ENCODE peak calls at places on chromosomes 11 and 22, in seven cellular contexts. One of them, this sample, is unnamed.

GRCh38 chr11:120431633-120432032 is 79.9 kb upstream of the GRIK4 start:
- DNase-seq in SK-N-SH: peak
- DNase-seq in HepG2: peak
- DNase-seq in HCT116: peak
- DNase-seq in H1: no peak
- DNase-seq in IMR-90: peak
- DNase-seq in K562: peak
- DNase-seq in this sample: no peak

GRCh38 chr11:78168539-78169477 is 19.6 kb downstream of the KCTD21 start:
- DNase-seq in HCT116: no peak
- DNase-seq in H1: no peak
- DNase-seq in IMR-90: peak
- DNase-seq in SK-N-SH: peak
- DNase-seq in HepG2: peak
- DNase-seq in K562: no peak
- DNase-seq in this sample: no peak

GRCh38 chr22:23251445-23252093 is 71.3 kb downstream of the BCR start:
- DNase-seq in K562: peak
- DNase-seq in HCT116: peak
- DNase-seq in IMR-90: peak
- DNase-seq in SK-N-SH: no peak
- DNase-seq in HepG2: peak
- DNase-seq in H1: no peak
- DNase-seq in this sample: no peak

GRCh38 chr22:38724926-38725571 is 19.3 kb downstream of the GTPBP1 start:
- DNase-seq in SK-N-SH: peak
- DNase-seq in K562: peak
- DNase-seq in H1: no peak
- DNase-seq in IMR-90: peak
- DNase-seq in HepG2: peak
- DNase-seq in HCT116: no peak
- DNase-seq in this sample: no peak

GRCh38 chr11:26618441-26618840 is 46.4 kb upstream of the MUC15 start:
- DNase-seq in IMR-90: no peak
- DNase-seq in SK-N-SH: peak
- DNase-seq in HepG2: no peak
- DNase-seq in HCT116: no peak
- DNase-seq in H1: no peak
- DNase-seq in K562: no peak
- DNase-seq in this sample: no peak

GRCh38 chr11:116694017-116694725 is 78.6 kb downstream of the BUD13 start:
- DNase-seq in HCT116: no peak
- DNase-seq in K562: no peak
- DNase-seq in H1: no peak
- DNase-seq in SK-N-SH: peak
- DNase-seq in IMR-90: no peak
- DNase-seq in HepG2: no peak
- DNase-seq in this sample: no peak

GRCh38 chr11:122863704-122864326 is 18.7 kb upstream of the JHY start:
- DNase-seq in SK-N-SH: peak
- DNase-seq in HepG2: no peak
- DNase-seq in IMR-90: peak
- DNase-seq in HCT116: peak
- DNase-seq in H1: no peak
- DNase-seq in K562: peak
- DNase-seq in this sample: no peak

GRCh38 chr11:130136107-130136506 is 23.5 kb upstream of the ST14 start:
- DNase-seq in H1: no peak
- DNase-seq in HCT116: no peak
- DNase-seq in K562: no peak
- DNase-seq in HepG2: no peak
- DNase-seq in SK-N-SH: no peak
- DNase-seq in IMR-90: no peak
- DNase-seq in this sample: no peak

GRCh38 chr22:46935506-46936377 is 173.3 kb downstream of the TBC1D22A start:
- DNase-seq in SK-N-SH: no peak
- DNase-seq in H1: no peak
- DNase-seq in HCT116: no peak
- DNase-seq in K562: peak
- DNase-seq in HepG2: peak
- DNase-seq in IMR-90: no peak
- DNase-seq in this sample: no peak

GRCh38 chr22:27387561-27387960 is 414.0 kb downstream of the MN1 start:
- DNase-seq in HCT116: no peak
- DNase-seq in IMR-90: no peak
- DNase-seq in SK-N-SH: no peak
- DNase-seq in K562: no peak
- DNase-seq in HepG2: no peak
- DNase-seq in H1: no peak
- DNase-seq in this sample: no peak
- TF ChIP-seq RAD21 in HCT116: no peak
- TF ChIP-seq RAD21 in IMR-90: no peak
- TF ChIP-seq RAD21 in SK-N-SH: no peak
- TF ChIP-seq RAD21 in K562: no peak
- TF ChIP-seq RAD21 in HepG2: no peak
- TF ChIP-seq RAD21 in H1: no peak
- TF ChIP-seq RAD21 in this sample: no peak

DNA sequence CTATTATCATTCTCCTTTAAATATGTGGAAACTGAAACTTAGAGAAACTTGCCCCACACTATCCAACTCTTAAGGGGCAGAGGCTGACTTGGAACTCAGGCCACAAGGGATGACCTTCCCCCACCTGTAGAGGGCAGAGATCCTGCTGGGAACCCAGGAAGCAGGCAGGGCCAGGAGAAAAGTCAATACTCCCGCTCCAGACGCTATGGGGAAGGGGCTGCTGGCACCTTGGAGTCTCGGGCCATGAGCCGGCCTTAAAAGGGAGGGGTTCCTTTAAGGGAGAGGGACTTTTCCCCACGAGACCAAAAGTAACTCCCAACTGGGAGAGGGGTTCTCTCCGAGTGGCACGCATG is 620 bp upstream of the ANO5 start:
- DNase-seq in K562: peak
- DNase-seq in HCT116: no peak
- DNase-seq in HepG2: peak
- DNase-seq in IMR-90: no peak
- DNase-seq in SK-N-SH: peak
- DNase-seq in H1: peak
- DNase-seq in this sample: no peak
- H2AFZ ChIP-seq in K562: peak
- H2AFZ ChIP-seq in HCT116: peak
- H2AFZ ChIP-seq in HepG2: peak
- H2AFZ ChIP-seq in IMR-90: peak
- H2AFZ ChIP-seq in SK-N-SH: peak
- H2AFZ ChIP-seq in H1: peak
- H2AFZ ChIP-seq in this sample: peak

DNA sequence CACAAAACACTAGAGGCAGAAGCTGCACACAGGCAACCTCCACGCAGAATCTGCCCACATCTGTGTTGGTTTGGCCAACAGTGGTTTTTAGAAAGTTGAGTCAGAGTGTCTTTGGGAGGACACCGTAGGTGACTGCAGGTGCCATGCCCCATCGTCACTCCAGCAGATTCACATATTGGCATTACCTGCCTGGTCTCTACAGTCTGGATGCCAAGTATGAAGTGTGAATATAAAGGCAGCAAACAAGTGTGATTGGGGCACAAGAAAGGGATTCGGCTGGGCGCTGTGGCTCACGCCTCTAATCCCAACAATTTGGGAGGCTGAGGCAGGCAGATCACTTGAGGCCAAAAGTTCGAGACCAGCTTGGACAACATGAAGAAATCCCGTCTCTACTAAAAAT is 11.0 kb upstream of the FXYD2 start:
- DNase-seq in K562: no peak
- DNase-seq in H1: no peak
- DNase-seq in IMR-90: no peak
- DNase-seq in HepG2: no peak
- DNase-seq in SK-N-SH: no peak
- DNase-seq in HCT116: no peak
- DNase-seq in this sample: no peak
- TF ChIP-seq RAD21 in K562: no peak
- TF ChIP-seq RAD21 in H1: no peak
- TF ChIP-seq RAD21 in IMR-90: no peak
- TF ChIP-seq RAD21 in HepG2: no peak
- TF ChIP-seq RAD21 in SK-N-SH: no peak
- TF ChIP-seq RAD21 in HCT116: no peak
- TF ChIP-seq RAD21 in this sample: no peak

GRCh38 chr11:102314784-102315183 is 2.5 kb upstream of the BIRC3 start:
- DNase-seq in IMR-90: no peak
- DNase-seq in H1: no peak
- DNase-seq in HCT116: no peak
- DNase-seq in K562: no peak
- DNase-seq in SK-N-SH: no peak
- DNase-seq in HepG2: no peak
- DNase-seq in this sample: no peak

GRCh38 chr11:102316505-102316904 is 779 bp upstream of the BIRC3 start:
- DNase-seq in SK-N-SH: no peak
- DNase-seq in K562: no peak
- DNase-seq in HepG2: no peak
- DNase-seq in HCT116: no peak
- DNase-seq in IMR-90: no peak
- DNase-seq in H1: no peak
- DNase-seq in this sample: no peak

GRCh38 chr11:102309621-102310541 is 7.4 kb upstream of the BIRC3 start:
- DNase-seq in K562: no peak
- DNase-seq in HepG2: peak
- DNase-seq in HCT116: no peak
- DNase-seq in IMR-90: no peak
- DNase-seq in SK-N-SH: no peak
- DNase-seq in H1: peak
- DNase-seq in this sample: no peak

GRCh38 chr11:102312656-102313055 is 4.6 kb upstream of the BIRC3 start:
- DNase-seq in IMR-90: peak
- DNase-seq in HepG2: no peak
- DNase-seq in SK-N-SH: no peak
- DNase-seq in H1: no peak
- DNase-seq in HCT116: no peak
- DNase-seq in K562: no peak
- DNase-seq in this sample: no peak

GRCh38 chr11:102313225-102313940 is 3.9 kb upstream of the BIRC3 start:
- DNase-seq in H1: no peak
- DNase-seq in HCT116: no peak
- DNase-seq in HepG2: no peak
- DNase-seq in K562: no peak
- DNase-seq in IMR-90: no peak
- DNase-seq in SK-N-SH: no peak
- DNase-seq in this sample: no peak
- H2AFZ ChIP-seq in H1: no peak
- H2AFZ ChIP-seq in HCT116: peak
- H2AFZ ChIP-seq in HepG2: peak
- H2AFZ ChIP-seq in K562: peak
- H2AFZ ChIP-seq in IMR-90: peak
- H2AFZ ChIP-seq in SK-N-SH: peak
- H2AFZ ChIP-seq in this sample: peak

GRCh38 chr11:15326535-15326934 is 211.8 kb downstream of the INSC start:
- DNase-seq in K562: no peak
- DNase-seq in HCT116: no peak
- DNase-seq in SK-N-SH: no peak
- DNase-seq in H1: no peak
- DNase-seq in IMR-90: no peak
- DNase-seq in HepG2: no peak
- DNase-seq in this sample: no peak

GRCh38 chr11:15333407-15333806 is 218.7 kb downstream of the INSC start:
- DNase-seq in HepG2: no peak
- DNase-seq in K562: no peak
- DNase-seq in SK-N-SH: peak
- DNase-seq in HCT116: no peak
- DNase-seq in H1: no peak
- DNase-seq in IMR-90: no peak
- DNase-seq in this sample: no peak

GRCh38 chr11:15327786-15328231 is 213.1 kb downstream of the INSC start:
- DNase-seq in HCT116: peak
- DNase-seq in H1: peak
- DNase-seq in K562: peak
- DNase-seq in HepG2: peak
- DNase-seq in SK-N-SH: peak
- DNase-seq in IMR-90: peak
- DNase-seq in this sample: no peak
- TF ChIP-seq RAD21 in HCT116: peak
- TF ChIP-seq RAD21 in H1: peak
- TF ChIP-seq RAD21 in K562: peak
- TF ChIP-seq RAD21 in HepG2: no peak
- TF ChIP-seq RAD21 in SK-N-SH: peak
- TF ChIP-seq RAD21 in IMR-90: peak
- TF ChIP-seq RAD21 in this sample: peak

DNA sequence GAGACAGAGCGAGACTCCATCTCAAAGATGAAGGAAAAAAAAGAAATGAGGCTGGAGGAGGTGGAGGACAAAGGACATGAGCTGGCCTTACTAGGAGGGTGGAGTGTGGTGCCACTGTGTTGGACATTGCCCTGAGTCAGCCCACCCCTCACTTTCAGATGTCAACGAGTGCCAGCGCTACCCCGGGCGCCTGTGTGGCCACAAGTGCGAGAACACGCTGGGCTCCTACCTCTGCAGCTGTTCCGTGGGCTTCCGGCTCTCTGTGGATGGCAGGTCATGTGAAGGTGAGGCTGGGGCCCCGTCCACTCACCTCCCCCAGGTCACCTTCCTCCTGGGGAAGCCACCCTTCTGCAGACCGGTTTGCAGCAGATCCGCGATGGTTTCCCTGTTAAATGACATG is 40.6 kb downstream of the FBLN1 start:
- DNase-seq in SK-N-SH: no peak
- DNase-seq in HCT116: no peak
- DNase-seq in HepG2: no peak
- DNase-seq in K562: no peak
- DNase-seq in IMR-90: no peak
- DNase-seq in H1: no peak
- DNase-seq in this sample: no peak
- H2AFZ ChIP-seq in SK-N-SH: no peak
- H2AFZ ChIP-seq in HCT116: no peak
- H2AFZ ChIP-seq in HepG2: no peak
- H2AFZ ChIP-seq in K562: no peak
- H2AFZ ChIP-seq in IMR-90: no peak
- H2AFZ ChIP-seq in H1: no peak
- H2AFZ ChIP-seq in this sample: no peak

DNA sequence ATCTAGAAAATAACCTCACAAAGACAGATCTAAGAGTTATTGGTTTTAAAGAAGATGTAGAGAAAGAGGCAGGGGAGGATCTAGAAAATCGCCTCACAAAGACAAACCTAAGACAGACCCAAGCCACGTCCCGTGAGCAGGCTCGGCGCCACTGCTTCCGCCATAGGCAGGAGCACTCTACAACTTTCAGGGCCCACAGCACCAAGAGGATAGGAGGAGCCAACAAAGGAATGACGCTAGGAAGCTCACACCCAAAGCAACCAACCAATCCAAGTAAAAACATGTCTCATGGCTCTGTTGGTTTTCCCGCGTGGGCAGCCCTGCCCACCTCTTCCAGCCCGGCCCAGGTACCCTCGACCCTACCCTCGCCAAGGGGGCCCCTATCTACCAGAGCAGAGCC is 4167.4 kb upstream of the OR11H1 start:
- DNase-seq in HCT116: no peak
- DNase-seq in IMR-90: no peak
- DNase-seq in K562: no peak
- DNase-seq in HepG2: no peak
- DNase-seq in SK-N-SH: no peak
- DNase-seq in H1: no peak
- DNase-seq in this sample: no peak
- TF ChIP-seq RAD21 in HCT116: no peak
- TF ChIP-seq RAD21 in IMR-90: no peak
- TF ChIP-seq RAD21 in K562: no peak
- TF ChIP-seq RAD21 in HepG2: no peak
- TF ChIP-seq RAD21 in SK-N-SH: no peak
- TF ChIP-seq RAD21 in H1: no peak
- TF ChIP-seq RAD21 in this sample: no peak

This sample was measured in GM12878.